ENCODE peak calls at places on chromosome 4, in eight cellular contexts. N is tibial artery; Z is lower leg skin; S is stimulated activated CD4-positive, alpha-beta T cell treated with anti-CD3 and anti-CD28 coated beads, Interleukin-15, amount 100 ng/mL, for 1 hour; Q is activated CD8-positive, alpha-beta memory T cell treated with anti-CD3 and anti-CD28 coated beads for 1 hour; U is dorsolateral prefrontal cortex; V is ELF-1; X is glutamatergic neuron. H is an unnamed sample.
A peak's percentile ranks its signal among the peaks of the same experiment; 100 is the strongest.

GRCh38 chr4:108172780-108173598 is 4.3 kb upstream of the LEF1 start:
- DNase-seq in N (no peak), V (peak; percentile 87), X (peak; percentile 42), Q (no peak), Z (no peak), U (no peak), S (peak; percentile 70), H (peak; percentile 50)

GRCh38 chr4:26410385-26411293 is 79.6 kb downstream of the CCKAR start:
- DNase-seq in U (no peak), V (no peak), Q (no peak), Z (peak; percentile 36), N (no peak), S (no peak), X (no peak), H (no peak)

GRCh38 chr4:6697096-6697495 is 3.4 kb downstream of the S100P start:
- DNase-seq in S (no peak), N (no peak), Z (no peak), V (no peak), X (no peak), U (no peak), Q (no peak), H (no peak)

GRCh38 chr4:186781032-186781917 is 57.6 kb upstream of the FAT1 start:
- DNase-seq in Q (no peak), V (no peak), U (no peak), X (no peak), S (no peak), Z (no peak), N (no peak), H (no peak)

GRCh38 chr4:2930135-2930805 is 32.9 kb downstream of the NOP14 start:
- DNase-seq in S (no peak), N (peak; percentile 63), X (no peak), V (no peak), Q (no peak), U (peak; percentile 42), Z (no peak), H (no peak)

GRCh38 chr4:147794787-147795413 is 63.0 kb downstream of the ARHGAP10 start:
- DNase-seq in Q (no peak), Z (no peak), V (no peak), U (no peak), N (no peak), S (no peak), X (no peak), H (no peak)

GRCh38 chr4:88188738-88189417 is 30.4 kb upstream of the ABCG2 start:
- DNase-seq in Q (no peak), S (no peak), U (no peak), N (no peak), V (no peak), X (no peak), Z (no peak), H (no peak)

GRCh38 chr4:110622841-110623709 is at the start of gene PITX2:
- DNase-seq in X (peak; percentile 100), S (peak; percentile 26), N (no peak), Q (no peak), V (peak; percentile 100), Z (peak; percentile 75), U (no peak), H (peak; percentile 95)

GRCh38 chr4:165537028-165537648 is 158.3 kb downstream of the CPE start:
- DNase-seq in S (no peak), N (no peak), Z (no peak), V (peak; percentile 19), U (no peak), Q (no peak), X (no peak), H (no peak)

GRCh38 chr4:107737470-107737869 is 17.4 kb upstream of the PAPSS1 start:
- DNase-seq in U (no peak), V (no peak), N (no peak), Z (no peak), X (no peak), Q (no peak), S (no peak), H (no peak)